ENCODE peak calls at places on chromosomes 7 and 10, in seven cellular contexts. I, S, N, P, E, K and C are unnamed samples.
A peak's percentile ranks its signal among the peaks of the same experiment; 100 is the strongest.

GRCh38 chr7:27239780-27240731 is 2.5 kb upstream of the EVX1 start:
- DNase-seq in I (no peak), S (no peak), N (no peak), P (no peak), E (no peak), K (no peak), C (no peak)

GRCh38 chr10:132677096-132677904 is 108.6 kb downstream of the NKX6-2 start:
- DNase-seq in I (no peak), S (no peak), N (no peak), P (no peak), E (no peak), K (no peak), C (no peak)

GRCh38 chr10:53537508-53537907 is 764.9 kb upstream of the MBL2 start:
- DNase-seq in I (no peak), S (no peak), N (no peak), P (no peak), E (peak; percentile 28), K (no peak), C (no peak)

GRCh38 chr10:92839191-92840085 is 8.9 kb upstream of the EXOC6 start:
- DNase-seq in I (no peak), S (peak; percentile 34), N (no peak), P (peak; percentile 89), E (peak; percentile 63), K (no peak), C (no peak)

GRCh38 chr7:69245646-69246045 is 352.6 kb upstream of the AUTS2 start:
- DNase-seq in I (no peak), S (no peak), N (no peak), P (no peak), E (no peak), K (no peak), C (no peak)

GRCh38 chr10:31187182-31187581 is 131.8 kb upstream of the ZEB1 start:
- DNase-seq in I (no peak), S (no peak), N (no peak), P (no peak), E (no peak), K (no peak), C (no peak)

GRCh38 chr7:140230517-140230861 is 53.7 kb upstream of the KDM7A start:
- DNase-seq in I (no peak), S (peak; percentile 35), N (no peak), P (no peak), E (peak; percentile 89), K (no peak), C (peak; percentile 35)

GRCh38 chr10:5364916-5365434 is at the start of gene UCN3:
- DNase-seq in I (no peak), S (no peak), N (no peak), P (no peak), E (no peak), K (no peak), C (no peak)

GRCh38 chr10:122649903-122650302 is 49.7 kb downstream of the C10orf120 start:
- DNase-seq in I (no peak), S (no peak), N (no peak), P (no peak), E (no peak), K (no peak), C (no peak)

GRCh38 chr7:66542528-66543373 is 85.9 kb upstream of the KCTD7 start:
- DNase-seq in I (no peak), S (no peak), N (no peak), P (peak; percentile 37), E (peak; percentile 49), K (no peak), C (no peak)

GRCh38 chr10:43599333-43599732 is 6.9 kb upstream of the ZNF485 start:
- DNase-seq in I (no peak), S (no peak), N (no peak), P (peak; percentile 73), E (no peak), K (no peak), C (no peak)

GRCh38 chr10:132144086-132144485 is 42.7 kb upstream of the DPYSL4 start:
- DNase-seq in I (no peak), S (no peak), N (no peak), P (no peak), E (no peak), K (no peak), C (no peak)

GRCh38 chr10:10994360-10994759 is 23.3 kb upstream of the CELF2 start:
- DNase-seq in I (no peak), S (no peak), N (no peak), P (no peak), E (no peak), K (no peak), C (no peak)

GRCh38 chr10:3525832-3526449 is 259.1 kb downstream of the KLF6 start:
- DNase-seq in I (peak; percentile 76), S (peak; percentile 13), N (no peak), P (peak; percentile 55), E (no peak), K (no peak), C (no peak)

GRCh38 chr7:43660141-43660540 is 69.2 kb downstream of the COA1 start:
- DNase-seq in I (no peak), S (no peak), N (no peak), P (no peak), E (no peak), K (no peak), C (no peak)

GRCh38 chr10:13351340-13351915 is 3.3 kb upstream of the SEPHS1 start:
- DNase-seq in I (no peak), S (no peak), N (no peak), P (no peak), E (no peak), K (peak; percentile 82), C (no peak)

GRCh38 chr10:127157506-127158205 is 38.7 kb downstream of the INSYN2A start:
- DNase-seq in I (no peak), S (no peak), N (no peak), P (no peak), E (no peak), K (no peak), C (no peak)

GRCh38 chr10:87036623-87037022 is 16.5 kb downstream of the FAM25A start:
- DNase-seq in I (no peak), S (no peak), N (no peak), P (no peak), E (no peak), K (no peak), C (no peak)

GRCh38 chr10:87038786-87039185 is 18.7 kb downstream of the FAM25A start:
- DNase-seq in I (no peak), S (no peak), N (no peak), P (no peak), E (no peak), K (no peak), C (no peak)

DNA sequence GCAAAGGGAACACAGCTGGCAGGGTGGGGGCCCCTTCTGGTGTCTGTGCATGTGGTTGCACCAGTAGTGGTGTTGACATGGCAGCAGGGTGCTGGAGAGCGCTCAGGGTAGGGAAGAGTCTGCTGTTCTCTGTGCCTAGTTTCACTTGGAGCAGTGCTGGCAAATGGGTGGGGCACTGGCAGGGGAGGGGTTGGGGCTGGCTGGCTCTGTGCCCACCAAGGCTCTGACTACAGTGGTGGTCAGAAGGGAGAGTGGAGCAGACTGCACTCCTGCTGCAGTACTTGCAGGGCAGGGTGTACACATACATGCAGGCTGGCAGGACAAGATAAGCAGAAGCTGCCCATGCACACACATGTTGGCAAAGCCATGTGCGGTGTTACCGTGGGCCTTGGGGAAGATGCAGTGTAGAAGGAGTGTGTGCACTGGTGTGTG is 18.2 kb downstream of the FAM25A start:
- DNase-seq in I (no peak), S (no peak), N (no peak), P (no peak), E (no peak), K (no peak), C (no peak)
- TF ChIP-seq JUND in I (no peak), S (no peak), N (no peak), P (no peak), E (no peak), K (no peak), C (no peak)

GRCh38 chr7:159272739-159273138 is 128.1 kb upstream of the VIPR2 start:
- DNase-seq in I (no peak), S (no peak), N (no peak), P (no peak), E (no peak), K (no peak), C (no peak)
- TF ChIP-seq JUND in I (no peak), S (no peak), N (no peak), P (no peak), E (no peak), K (no peak), C (no peak)

GRCh38 chr10:103928784-103929183 is 10.8 kb upstream of the STN1 start:
- DNase-seq in I (no peak), S (no peak), N (no peak), P (no peak), E (no peak), K (no peak), C (no peak)

GRCh38 chr10:103931603-103932002 is 13.6 kb upstream of the STN1 start:
- DNase-seq in I (no peak), S (no peak), N (no peak), P (no peak), E (peak; percentile 23), K (no peak), C (no peak)

GRCh38 chr10:103930449-103930848 is 12.5 kb upstream of the STN1 start:
- DNase-seq in I (no peak), S (no peak), N (no peak), P (no peak), E (no peak), K (no peak), C (no peak)

GRCh38 chr10:103929396-103929921 is 11.5 kb upstream of the STN1 start:
- DNase-seq in I (no peak), S (no peak), N (no peak), P (no peak), E (no peak), K (no peak), C (no peak)

DNA sequence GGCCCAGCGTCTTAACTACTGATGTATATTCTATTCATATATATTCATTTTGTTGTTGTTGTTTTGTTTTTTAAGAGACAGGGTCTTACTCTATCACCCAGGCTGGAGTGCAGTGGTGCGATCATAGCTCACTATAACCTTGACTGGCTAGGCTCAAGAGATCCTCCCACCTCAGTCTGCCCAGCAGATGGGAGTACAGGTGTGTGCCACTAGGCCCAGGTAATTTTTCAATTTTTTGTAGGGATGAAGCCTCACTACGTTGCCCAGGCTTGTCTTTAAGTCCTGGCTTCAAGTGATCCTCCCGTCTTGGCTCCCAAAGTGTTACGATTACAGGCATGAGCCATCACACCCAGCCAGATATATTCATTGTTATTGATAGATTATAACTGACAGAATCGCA is 12.9 kb upstream of the STN1 start:
- DNase-seq in I (no peak), S (no peak), N (no peak), P (no peak), E (no peak), K (no peak), C (no peak)
- TF ChIP-seq JUND in I (no peak), S (no peak), N (no peak), P (no peak), E (no peak), K (no peak), C (no peak)

DNA sequence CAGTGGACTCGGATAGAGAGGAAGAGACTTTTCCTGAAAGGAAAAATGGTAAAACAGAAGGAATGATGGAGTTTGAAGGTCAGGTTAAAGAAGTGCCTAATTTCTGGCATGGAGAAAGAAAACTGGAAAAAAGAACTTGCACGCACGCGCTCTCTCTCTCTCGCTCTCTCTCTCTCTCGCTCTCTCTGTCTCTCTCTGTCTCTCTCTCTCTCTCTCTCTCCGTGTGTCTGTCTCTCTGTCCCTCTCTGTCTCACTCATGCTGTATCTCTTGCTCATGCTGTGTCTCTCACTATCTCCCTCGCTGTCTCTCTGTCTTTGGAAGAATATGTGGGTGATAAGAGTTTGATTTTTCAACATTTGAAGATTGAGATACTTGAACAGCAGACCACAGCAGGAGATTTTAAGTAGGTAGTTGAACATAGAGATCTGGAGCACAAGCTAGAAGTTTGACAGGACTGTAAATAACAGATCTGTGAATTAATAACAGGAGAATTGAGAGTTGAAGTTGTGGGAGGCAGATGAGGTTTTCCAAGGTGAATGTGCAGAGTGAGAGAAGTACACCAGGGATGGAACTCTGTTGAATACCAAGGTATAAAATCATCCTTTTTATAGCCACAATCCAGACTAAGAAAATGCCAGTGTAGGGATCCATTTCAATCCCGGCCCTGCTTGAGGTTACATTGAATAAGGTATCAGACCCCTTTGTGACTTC is 33.1 kb downstream of the ADD3 start:
- DNase-seq in I (no peak), S (no peak), N (no peak), P (no peak), E (no peak), K (no peak), C (no peak)
- TF ChIP-seq JUND in I (no peak), S (no peak), N (no peak), P (no peak), E (peak; percentile 7), K (no peak), C (no peak)